ENCODE peak calls at places on chromosome 13, in six cellular contexts. B is body of pancreas, F is Panc1, D is MM.1S, J is cardiac muscle cell, Q is lung. R is an unnamed sample.

GRCh38 chr13:50974268-50974667 is 64.7 kb downstream of the RNASEH2B start:
- DNase-seq in B (no peak), F (no peak), D (no peak), J (no peak), Q (no peak), R (no peak)

GRCh38 chr13:89115307-89115706 is 1444.1 kb downstream of the SLITRK5 start:
- DNase-seq in B (no peak), F (no peak), D (no peak), J (no peak), Q (no peak), R (no peak)

GRCh38 chr13:67224148-67224846 is 5.8 kb downstream of the PCDH9 start:
- DNase-seq in B (peak; percentile 79), F (no peak), D (peak; percentile 63), J (peak; percentile 86), Q (peak; percentile 62), R (peak; percentile 86)

GRCh38 chr13:35712907-35713685 is 236.6 kb upstream of the MAB21L1 start:
- DNase-seq in B (no peak), F (no peak), D (no peak), J (no peak), Q (no peak), R (no peak)

GRCh38 chr13:65287405-65287804 is 1942.7 kb downstream of the PCDH9 start:
- DNase-seq in B (no peak), F (no peak), D (no peak), J (no peak), Q (no peak), R (no peak)

GRCh38 chr13:32284927-32285632 is 30.1 kb downstream of the ZAR1L start:
- DNase-seq in B (peak; percentile 27), F (no peak), D (no peak), J (peak; percentile 73), Q (peak; percentile 37), R (no peak)

GRCh38 chr13:40615619-40616018 is 50.8 kb downstream of the FOXO1 start:
- DNase-seq in B (no peak), F (no peak), D (no peak), J (no peak), Q (no peak), R (no peak)

GRCh38 chr13:75339635-75340374 is 142.2 kb downstream of the TBC1D4 start:
- DNase-seq in B (no peak), F (no peak), D (no peak), J (no peak), Q (no peak), R (no peak)

GRCh38 chr13:111966969-111967368 is 100.0 kb upstream of the SOX1 start:
- DNase-seq in B (no peak), F (no peak), D (no peak), J (no peak), Q (no peak), R (no peak)

GRCh38 chr13:95298971-95299627 is 2.2 kb downstream of the ABCC4 start:
- DNase-seq in B (no peak), F (no peak), D (no peak), J (no peak), Q (no peak), R (no peak)

GRCh38 chr13:26562538-26562890 is 5.0 kb downstream of the WASF3 start:
- DNase-seq in B (no peak), F (no peak), D (no peak), J (peak; percentile 65), Q (no peak), R (no peak)

GRCh38 chr13:91141619-91142061 is 205.8 kb upstream of the MIR17HG start:
- DNase-seq in B (no peak), F (no peak), D (no peak), J (no peak), Q (no peak), R (no peak)

GRCh38 chr13:110511509-110512181 is 49.9 kb downstream of the RAB20 start:
- DNase-seq in B (no peak), F (no peak), D (no peak), J (no peak), Q (no peak), R (no peak)

GRCh38 chr13:30002577-30002976 is 152.2 kb upstream of the UBL3 start:
- DNase-seq in B (no peak), F (no peak), D (no peak), J (no peak), Q (no peak), R (no peak)

GRCh38 chr13:74009100-74009668 is 125.0 kb downstream of the KLF12 start:
- DNase-seq in B (no peak), F (no peak), D (no peak), J (no peak), Q (no peak), R (no peak)

GRCh38 chr13:112346899-112347229 is 29.3 kb upstream of the SPACA7 start:
- DNase-seq in B (no peak), F (no peak), D (no peak), J (no peak), Q (no peak), R (no peak)

GRCh38 chr13:31747271-31747670 is 7.9 kb downstream of the RXFP2 start:
- DNase-seq in B (no peak), F (no peak), D (no peak), J (no peak), Q (no peak), R (peak; percentile 25)

GRCh38 chr13:46687810-46688209 is 109.2 kb downstream of the ESD start:
- DNase-seq in B (peak; percentile 54), F (no peak), D (no peak), J (no peak), Q (no peak), R (no peak)

GRCh38 chr13:27481766-27482165 is 31.4 kb upstream of the MTIF3 start:
- DNase-seq in B (peak; percentile 27), F (no peak), D (peak; percentile 24), J (peak; percentile 68), Q (peak; percentile 38), R (peak; percentile 55)

GRCh38 chr13:40333238-40333637 is 333.2 kb downstream of the FOXO1 start:
- DNase-seq in B (no peak), F (no peak), D (no peak), J (no peak), Q (no peak), R (no peak)

GRCh38 chr13:46071590-46072249 is 19.2 kb upstream of the ZC3H13 start:
- DNase-seq in B (no peak), F (no peak), D (no peak), J (no peak), Q (no peak), R (peak; percentile 51)

DNA sequence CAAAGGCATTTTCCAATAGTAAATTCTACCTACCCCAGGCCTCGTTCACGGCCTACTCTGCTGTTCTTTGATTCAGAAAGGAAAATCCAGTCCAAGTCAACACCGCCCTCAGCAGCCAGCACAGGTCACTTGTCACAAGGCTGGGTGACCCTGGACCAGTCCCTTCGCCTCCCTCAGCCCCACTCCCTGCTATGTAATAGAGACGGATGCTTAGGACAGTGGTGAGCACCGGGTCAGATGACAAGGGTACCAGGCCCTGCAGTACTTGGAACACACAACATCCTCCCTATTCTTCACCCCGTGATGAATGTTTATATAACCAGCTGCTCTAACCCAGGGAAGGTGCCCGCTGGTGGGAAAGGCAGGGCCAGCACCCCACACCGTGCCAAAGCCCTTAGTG is 14.3 kb downstream of the LATS2 start:
- DNase-seq in B (no peak), F (no peak), D (no peak), J (no peak), Q (no peak), R (peak; percentile 21)
- H3K4me1 ChIP-seq in B (peaks cover 9% of the 10 kb centered on the region), F (peaks cover 2% of the 10 kb centered on the region), D (no peaks in the 10 kb centered on the region), J (peaks cover 6% of the 10 kb centered on the region), Q (peaks cover 21% of the 10 kb centered on the region), R (no peaks in the 10 kb centered on the region)

DNA sequence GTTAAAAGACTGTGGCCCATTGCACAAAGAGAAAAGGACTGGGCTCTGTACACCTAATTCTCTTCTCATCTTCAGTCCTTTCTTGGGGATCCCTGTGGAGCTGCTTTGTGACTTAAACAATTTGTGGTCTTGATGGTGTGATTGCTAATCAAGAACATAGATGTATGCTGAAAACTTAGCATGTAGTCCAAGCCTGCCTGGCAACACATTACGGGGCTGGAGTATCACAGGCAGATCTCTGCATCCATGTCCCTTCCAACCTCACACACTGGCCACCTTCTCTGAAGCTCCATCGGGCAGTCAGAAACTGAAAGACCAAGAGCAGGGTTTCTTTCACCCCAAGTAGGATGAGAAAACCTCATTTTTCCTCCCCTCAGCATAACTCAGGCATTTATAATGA is 69.6 kb upstream of the ARGLU1 start:
- DNase-seq in B (no peak), F (no peak), D (no peak), J (no peak), Q (no peak), R (no peak)
- H3K4me1 ChIP-seq in B (no peaks in the 10 kb centered on the region), F (no peaks in the 10 kb centered on the region), D (no peaks in the 10 kb centered on the region), J (no peaks in the 10 kb centered on the region), Q (peaks cover 1% of the 10 kb centered on the region), R (no peaks in the 10 kb centered on the region)

GRCh38 chr13:99496322-99497142 is 4.7 kb upstream of the TM9SF2 start:
- DNase-seq in B (peak; percentile 63), F (peak; percentile 72), D (peak; percentile 85), J (no peak), Q (peak; percentile 71), R (peak; percentile 78)

GRCh38 chr13:99501135-99501951 is at the start of gene TM9SF2:
- DNase-seq in B (peak; percentile 97), F (peak; percentile 67), D (peak; percentile 97), J (peak; percentile 96), Q (peak; percentile 97), R (peak; percentile 98)

GRCh38 chr13:99500839-99501134 is 485 bp upstream of the TM9SF2 start:
- DNase-seq in B (no peak), F (no peak), D (no peak), J (no peak), Q (no peak), R (no peak)

GRCh38 chr13:99495478-99496321 is 5.6 kb upstream of the TM9SF2 start:
- DNase-seq in B (no peak), F (no peak), D (peak; percentile 36), J (no peak), Q (no peak), R (no peak)

DNA sequence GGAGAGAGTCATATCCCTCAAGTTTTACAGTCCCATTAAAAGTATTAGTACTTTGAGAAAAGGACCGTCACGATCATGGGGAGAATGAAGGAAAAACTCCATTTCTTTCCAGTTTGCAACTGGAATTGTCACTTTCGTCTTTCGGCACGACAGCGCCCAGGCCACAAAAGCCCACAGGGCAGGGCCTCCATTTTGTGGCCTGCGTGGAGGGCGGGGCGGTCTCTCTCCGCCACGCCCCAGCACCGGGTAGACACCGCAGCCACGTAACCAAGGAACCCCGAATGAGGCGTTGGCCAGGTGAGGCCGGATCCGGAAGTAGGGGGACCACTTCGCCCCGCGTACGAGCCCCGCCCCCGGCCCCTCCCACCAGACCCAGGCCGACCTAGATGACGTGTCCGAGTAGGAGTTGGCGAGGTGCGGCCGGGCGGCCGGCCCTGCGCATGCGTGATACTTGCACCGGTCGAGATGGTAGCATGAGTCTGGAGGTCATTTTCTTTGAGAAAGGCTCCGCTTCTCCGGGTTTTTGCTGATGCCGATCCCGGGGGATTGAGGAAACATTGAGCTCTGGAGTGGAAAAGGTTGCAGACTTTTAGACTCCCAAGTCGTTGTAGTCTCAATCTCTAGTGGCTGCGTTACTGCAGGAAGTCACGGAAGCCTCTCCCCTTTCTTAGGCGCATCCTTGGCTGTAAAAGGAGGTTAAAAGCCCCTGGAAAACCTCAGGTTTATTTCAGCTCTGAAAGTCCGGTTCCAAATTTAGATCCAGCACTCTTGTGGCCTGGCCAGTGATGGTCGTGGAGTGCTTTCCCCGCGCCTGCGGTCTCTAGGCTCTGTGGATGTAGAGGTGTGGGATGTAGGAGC is 2.7 kb upstream of the TM9SF2 start:
- DNase-seq in B (peak; percentile 99), F (peak; percentile 80), D (peak; percentile 98), J (peak; percentile 94), Q (peak; percentile 96), R (peak; percentile 99)
- H3K4me1 ChIP-seq in B (peaks cover 34% of the 10 kb centered on the region), F (peaks cover 16% of the 10 kb centered on the region), D (peaks cover 21% of the 10 kb centered on the region), J (peaks cover 14% of the 10 kb centered on the region), Q (peaks cover 14% of the 10 kb centered on the region), R (peaks cover 52% of the 10 kb centered on the region)

GRCh38 chr13:113850722-113851479 is 13.0 kb downstream of the GAS6 start:
- DNase-seq in B (no peak), F (no peak), D (no peak), J (no peak), Q (no peak), R (no peak)
- H3K4me1 ChIP-seq in B (peaks cover 57% of the 10 kb centered on the region), F (no peaks in the 10 kb centered on the region), D (peaks cover 47% of the 10 kb centered on the region), J (no peaks in the 10 kb centered on the region), Q (peaks cover 16% of the 10 kb centered on the region), R (no peaks in the 10 kb centered on the region)

GRCh38 chr13:106710267-106710666 is 142.3 kb upstream of the ARGLU1 start:
- DNase-seq in B (no peak), F (no peak), D (no peak), J (no peak), Q (no peak), R (no peak)
- H3K4me1 ChIP-seq in B (no peaks in the 10 kb centered on the region), F (no peaks in the 10 kb centered on the region), D (no peaks in the 10 kb centered on the region), J (no peaks in the 10 kb centered on the region), Q (no peaks in the 10 kb centered on the region), R (no peaks in the 10 kb centered on the region)